ENCODE peak calls at places on chromosomes 13 and 19, in six cellular contexts. S, J, H, A, D and Q are unnamed samples.

GRCh38 chr19:55383789-55384575 is at the start of gene TMEM238:
- DNase-seq in H (peak; percentile 75), S (peak; percentile 68), A (peak; percentile 23), D (peak; percentile 56), J (peak; percentile 70), Q (no peak)

GRCh38 chr19:13060233-13060963 is 42.3 kb downstream of the LYL1 start:
- DNase-seq in J (no peak), H (peak; percentile 58), A (no peak), D (peak; percentile 54), S (peak; percentile 81), Q (no peak)

GRCh38 chr19:4103073-4103418 is 20.9 kb downstream of the MAP2K2 start:
- DNase-seq in A (no peak), D (no peak), J (no peak), S (peak; percentile 48), H (no peak), Q (no peak)

GRCh38 chr19:32345261-32346207 is at the start of gene ZNF507:
- DNase-seq in D (peak; percentile 63), J (peak; percentile 58), A (peak; percentile 13), H (peak; percentile 81), S (peak; percentile 85), Q (no peak)

GRCh38 chr13:50589139-50589538 is 254.4 kb downstream of the DLEU7 start:
- DNase-seq in J (peak; percentile 91), A (no peak), D (peak; percentile 90), H (peak; percentile 72), S (peak; percentile 70), Q (no peak)

GRCh38 chr19:11767633-11768133 is 883 bp downstream of the ZNF441 start:
- DNase-seq in H (peak; percentile 48), D (peak; percentile 38), S (peak; percentile 54), J (peak; percentile 37), A (no peak), Q (no peak)

GRCh38 chr19:13974073-13974472 is 21.8 kb downstream of the DCAF15 start:
- DNase-seq in H (no peak), J (no peak), A (no peak), D (no peak), S (no peak), Q (no peak)

GRCh38 chr19:52270266-52270885 is 989 bp downstream of the ZNF766 start:
- DNase-seq in D (no peak), S (no peak), H (no peak), A (peak; percentile 8), J (peak; percentile 17), Q (no peak)

GRCh38 chr13:99288069-99288468 is 19.1 kb downstream of the GPR183 start:
- DNase-seq in A (no peak), J (no peak), H (no peak), D (no peak), S (no peak), Q (no peak)

GRCh38 chr19:2171349-2172145 is 7.8 kb downstream of the DOT1L start:
- DNase-seq in H (peak; percentile 59), D (peak; percentile 23), J (peak; percentile 36), A (no peak), S (no peak), Q (no peak)

GRCh38 chr13:20505405-20506366 is 20.0 kb downstream of the CRYL1 start:
- DNase-seq in J (no peak), A (no peak), S (no peak), H (no peak), D (no peak), Q (no peak)